ENCODE peak calls at places on chromosomes 1 and 21, in nine cellular contexts. L is stomach, R is fibroblast of mammary gland, F is heart left ventricle, T is brain microvascular endothelial cell, C is cardiac muscle cell, N is RWPE2, Z is endothelial cell of umbilical vein, K is kidney epithelial cell. D is an unnamed sample.

GRCh38 chr1:178438432-178438831 is 58.3 kb downstream of the CLEC20A start:
- DNase-seq in L (no peak), R (no peak), F (no peak), T (no peak), C (peak; percentile 5), N (no peak), Z (no peak), K (no peak), D (no peak)

GRCh38 chr21:45015469-45015860 is 58.9 kb upstream of the ADARB1 start:
- DNase-seq in L (no peak), R (no peak), F (peak; percentile 49), T (no peak), C (no peak), N (peak; percentile 38), Z (no peak), K (no peak), D (no peak)

GRCh38 chr1:44926311-44926781 is 60.0 kb downstream of the EIF2B3 start:
- DNase-seq in L (no peak), R (peak; percentile 78), F (no peak), T (no peak), C (no peak), N (no peak), Z (no peak), K (no peak), D (no peak)

GRCh38 chr1:116360435-116361173 is 12.4 kb upstream of the ATP1A1 start:
- DNase-seq in L (no peak), R (peak; percentile 54), F (no peak), T (no peak), C (peak; percentile 55), N (no peak), Z (peak; percentile 65), K (no peak), D (no peak)

GRCh38 chr1:184563308-184563707 is 176.5 kb downstream of the C1orf21 start:
- DNase-seq in L (no peak), R (peak; percentile 53), F (no peak), T (no peak), C (peak; percentile 63), N (no peak), Z (peak; percentile 62), K (no peak), D (no peak)

GRCh38 chr1:79232831-79233230 is 226.3 kb upstream of the ADGRL4 start:
- DNase-seq in L (no peak), R (no peak), F (no peak), T (no peak), C (no peak), N (no peak), Z (no peak), K (no peak), D (no peak)

GRCh38 chr1:85153149-85153891 is 47.5 kb downstream of the SYDE2 start:
- DNase-seq in L (no peak), R (no peak), F (no peak), T (no peak), C (no peak), N (no peak), Z (no peak), K (no peak), D (no peak)

GRCh38 chr1:199546323-199546722 is 481.2 kb upstream of the NR5A2 start:
- DNase-seq in L (no peak), R (peak; percentile 60), F (no peak), T (peak; percentile 14), C (no peak), N (no peak), Z (no peak), K (peak; percentile 52), D (peak; percentile 57)

GRCh38 chr1:55724551-55725325 is 509.6 kb upstream of the USP24 start:
- DNase-seq in L (no peak), R (peak; percentile 94), F (no peak), T (peak; percentile 66), C (peak; percentile 78), N (no peak), Z (no peak), K (no peak), D (no peak)

GRCh38 chr1:92791487-92792058 is 6.7 kb upstream of the EVI5 start:
- DNase-seq in L (no peak), R (no peak), F (no peak), T (no peak), C (no peak), N (no peak), Z (no peak), K (no peak), D (no peak)

GRCh38 chr1:25198731-25199231 is 33.5 kb downstream of the SYF2 start:
- DNase-seq in L (peak; percentile 72), R (no peak), F (no peak), T (peak; percentile 37), C (peak; percentile 12), N (no peak), Z (no peak), K (no peak), D (no peak)

GRCh38 chr1:64246294-64246917 is 43.0 kb downstream of the UBE2U start:
- DNase-seq in L (no peak), R (peak; percentile 59), F (no peak), T (no peak), C (peak; percentile 66), N (no peak), Z (peak; percentile 69), K (no peak), D (no peak)

GRCh38 chr1:48061162-48062136 is 64.3 kb upstream of the TRABD2B start:
- DNase-seq in L (peak; percentile 52), R (peak; percentile 67), F (no peak), T (peak; percentile 57), C (peak; percentile 71), N (no peak), Z (peak; percentile 61), K (no peak), D (no peak)

GRCh38 chr1:95382385-95382784 is 148.4 kb downstream of the RWDD3 start:
- DNase-seq in L (no peak), R (no peak), F (no peak), T (no peak), C (no peak), N (no peak), Z (no peak), K (no peak), D (no peak)

GRCh38 chr1:15413563-15414449 is 4.1 kb downstream of the EFHD2 start:
- DNase-seq in L (no peak), R (no peak), F (no peak), T (no peak), C (no peak), N (no peak), Z (no peak), K (no peak), D (no peak)

GRCh38 chr1:15414450-15414823 is 4.7 kb downstream of the EFHD2 start:
- DNase-seq in L (no peak), R (no peak), F (no peak), T (no peak), C (no peak), N (no peak), Z (no peak), K (no peak), D (no peak)

GRCh38 chr1:15412488-15412800 is 2.8 kb downstream of the EFHD2 start:
- DNase-seq in L (no peak), R (no peak), F (no peak), T (no peak), C (no peak), N (no peak), Z (no peak), K (no peak), D (no peak)

GRCh38 chr1:15411593-15412487 is 2.2 kb downstream of the EFHD2 start:
- DNase-seq in L (peak; percentile 65), R (no peak), F (peak; percentile 78), T (no peak), C (peak; percentile 40), N (no peak), Z (peak; percentile 15), K (no peak), D (no peak)

GRCh38 chr1:15412843-15413242 is 3.2 kb downstream of the EFHD2 start:
- DNase-seq in L (peak; percentile 81), R (no peak), F (no peak), T (no peak), C (no peak), N (no peak), Z (peak; percentile 62), K (no peak), D (no peak)
- H3K4me3 ChIP-seq in L (peak overlapping the region; percentile 84), R (no peak overlapping the region), F (no peak overlapping the region), T (no peak overlapping the region), C (no peak overlapping the region), N (no peak overlapping the region), Z (no peak overlapping the region), K (no peak overlapping the region), D (no peak overlapping the region)

GRCh38 chr1:201562257-201562656 is 23.3 kb downstream of the NAV1 start:
- DNase-seq in L (no peak), R (peak; percentile 97), F (no peak), T (peak; percentile 71), C (peak; percentile 86), N (no peak), Z (no peak), K (no peak), D (no peak)
- TF ChIP-seq CTCF in L (no peak), R (no peak), F (no peak), T (no peak), C (no peak), N (no peak), Z (no peak), K (no peak), D (no peak)

GRCh38 chr1:170680428-170680827 is 16.5 kb downstream of the PRRX1 start:
- DNase-seq in L (no peak), R (peak; percentile 98), F (no peak), T (peak; percentile 37), C (peak; percentile 90), N (no peak), Z (no peak), K (no peak), D (no peak)

GRCh38 chr1:170687625-170688024 is 23.7 kb downstream of the PRRX1 start:
- DNase-seq in L (no peak), R (peak; percentile 83), F (no peak), T (no peak), C (no peak), N (no peak), Z (no peak), K (no peak), D (no peak)

GRCh38 chr1:170682809-170683208 is 18.9 kb downstream of the PRRX1 start:
- DNase-seq in L (no peak), R (no peak), F (no peak), T (no peak), C (no peak), N (no peak), Z (no peak), K (no peak), D (no peak)

GRCh38 chr1:170682159-170682558 is 18.2 kb downstream of the PRRX1 start:
- DNase-seq in L (no peak), R (no peak), F (no peak), T (peak; percentile 45), C (no peak), N (no peak), Z (no peak), K (no peak), D (no peak)

GRCh38 chr1:170685166-170685565 is 21.2 kb downstream of the PRRX1 start:
- DNase-seq in L (no peak), R (peak; percentile 99), F (no peak), T (peak; percentile 88), C (peak; percentile 49), N (no peak), Z (no peak), K (no peak), D (no peak)
- H3K4me3 ChIP-seq in L (no peak overlapping the region), R (no peak overlapping the region), F (no peak overlapping the region), T (no peak overlapping the region), C (no peak overlapping the region), N (no peak overlapping the region), Z (no peak overlapping the region), K (no peak overlapping the region), D (no peak overlapping the region)

DNA sequence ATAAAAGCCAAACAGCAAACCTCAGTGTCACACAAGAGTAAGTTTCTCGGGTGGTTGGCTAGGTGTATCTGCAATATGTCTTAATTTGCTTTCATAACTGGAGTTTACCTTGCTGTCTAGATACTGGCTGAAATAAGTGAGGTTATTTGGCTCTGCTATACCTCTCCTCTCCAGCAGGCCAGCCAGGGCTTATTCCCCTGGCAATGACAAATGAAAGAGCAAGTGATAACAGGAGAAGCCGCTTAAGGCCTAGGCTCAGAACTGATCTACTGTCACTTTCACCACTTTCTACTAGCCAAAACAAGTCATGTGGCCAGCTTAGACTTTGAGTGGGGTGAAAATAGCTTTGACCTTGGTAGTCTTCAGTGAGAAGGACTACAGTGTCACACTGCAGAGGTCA is 4.8 kb upstream of the RPE65 start:
- DNase-seq in L (no peak), R (no peak), F (no peak), T (no peak), C (no peak), N (no peak), Z (no peak), K (no peak), D (no peak)
- TF ChIP-seq CTCF in L (no peak), R (no peak), F (no peak), T (peak; percentile 21), C (peak; percentile 2), N (no peak), Z (no peak), K (no peak), D (peak; percentile 11)